ENCODE peak calls at places on chromosomes 4 and X, in seven cellular contexts. S is stimulated activated naive CD8-positive, alpha-beta T cell treated with anti-CD3 and anti-CD28 coated beads, Interleukin-15, Interleukin-2, amounts not matched to agents 100 U/mL and 50 U/mL, for 24 hours; Q is LHCN-M2; P is NB4; W is AG09319; L is GM06990; E is pancreas. X is an unnamed sample.

GRCh38 chr4:53622739-53623151 is 31.5 kb upstream of the LNX1 start:
- DNase-seq in Q (peak), P (no peak), E (no peak), L (no peak), S (no peak), W (peak), X (no peak)

GRCh38 chrX:119758682-119759332 is 419 bp downstream of the SOWAHD start:
- DNase-seq in L (peak), P (peak), Q (no peak), S (peak), E (peak), W (no peak), X (no peak)

GRCh38 chrX:120568047-120568446 is 7.3 kb upstream of the CUL4B start:
- DNase-seq in Q (no peak), L (no peak), E (no peak), S (no peak), P (no peak), W (no peak), X (no peak)

GRCh38 chr4:141636077-141636770 is at the start of gene IL15:
- DNase-seq in P (no peak), L (peak), W (no peak), Q (peak), E (peak), S (peak), X (peak)

GRCh38 chr4:139692300-139693012 is 26.8 kb downstream of the MGST2 start:
- DNase-seq in Q (peak), W (no peak), E (no peak), L (no peak), P (peak), S (no peak), X (peak)

GRCh38 chr4:99301376-99302164 is 10.8 kb upstream of the ADH1A start:
- DNase-seq in W (peak), E (no peak), P (no peak), L (no peak), Q (no peak), S (no peak), X (no peak)

GRCh38 chr4:111628437-111628836 is 516.8 kb upstream of the FAM241A start:
- DNase-seq in Q (no peak), S (no peak), L (no peak), W (no peak), P (no peak), E (no peak), X (no peak)

GRCh38 chr4:120918788-120919187 is 3.7 kb downstream of the PRDM5 start:
- DNase-seq in Q (no peak), S (no peak), P (no peak), E (no peak), L (no peak), W (peak), X (no peak)

GRCh38 chr4:646460-646859 is 21.1 kb downstream of the PDE6B start:
- DNase-seq in S (peak), L (no peak), W (no peak), E (no peak), P (no peak), Q (no peak), X (no peak)

GRCh38 chrX:2875798-2876399 is 47.2 kb downstream of the GYG2 start:
- DNase-seq in E (no peak), W (no peak), Q (no peak), P (peak), L (no peak), S (no peak), X (no peak)

GRCh38 chr4:48375651-48376291 is 34.4 kb downstream of the SLAIN2 start:
- DNase-seq in Q (peak), P (peak), E (no peak), L (no peak), W (peak), S (no peak), X (peak)

GRCh38 chr4:119211856-119212250 is 660 bp upstream of the USP53 start:
- DNase-seq in L (no peak), Q (no peak), E (no peak), P (no peak), S (no peak), W (no peak), X (no peak)

GRCh38 chr4:102500371-102501175 is 586 bp upstream of the NFKB1 start:
- DNase-seq in P (peak), Q (peak), E (peak), S (peak), W (peak), L (no peak), X (peak)

GRCh38 chr4:161799687-161800086 is 364.1 kb downstream of the FSTL5 start:
- DNase-seq in E (no peak), L (no peak), S (no peak), Q (no peak), P (no peak), W (no peak), X (no peak)

GRCh38 chr4:5385741-5386251 is 322.6 kb downstream of the EVC2 start:
- DNase-seq in E (no peak), P (no peak), L (no peak), S (no peak), Q (no peak), W (no peak), X (no peak)

GRCh38 chr4:69718376-69719293 is 41.8 kb downstream of the SULT1B1 start:
- DNase-seq in E (no peak), Q (peak), P (peak), S (no peak), L (no peak), W (no peak), X (no peak)

GRCh38 chrX:41600266-41600665 is 88.5 kb upstream of the GPR34 start:
- DNase-seq in E (no peak), W (no peak), L (no peak), P (no peak), S (no peak), Q (peak), X (no peak)

GRCh38 chr4:129240816-129241215 is 144.9 kb downstream of the C4orf33 start:
- DNase-seq in Q (no peak), S (no peak), E (no peak), W (no peak), P (no peak), L (no peak), X (peak)

GRCh38 chr4:125826801-125827200 is 512.0 kb downstream of the FAT4 start:
- DNase-seq in E (no peak), L (no peak), P (no peak), Q (no peak), W (no peak), S (no peak), X (no peak)